ENCODE peak calls at places on chromosome 11, in five cellular contexts. M, A, I, G and H are unnamed samples.

GRCh38 chr11:2194877-2195755 is 23.5 kb upstream of the TH start:
- DNase-seq in M (peak), A (peak), I (peak), G (peak), H (peak)

GRCh38 chr11:1557904-1558831 is 13.9 kb downstream of the DUSP8 start:
- DNase-seq in M (no peak), A (no peak), I (peak), G (no peak), H (no peak)

GRCh38 chr11:109140857-109141515 is 281.0 kb upstream of the C11orf87 start:
- DNase-seq in M (no peak), A (no peak), I (no peak), G (no peak), H (no peak)

GRCh38 chr11:103894034-103894433 is 142.4 kb upstream of the DDI1 start:
- DNase-seq in M (no peak), A (no peak), I (no peak), G (no peak), H (no peak)

GRCh38 chr11:35138949-35139881 is at the start of gene CD44:
- DNase-seq in M (peak), A (no peak), I (peak), G (peak), H (peak)

GRCh38 chr11:101706541-101706940 is 122.7 kb upstream of the TRPC6 start:
- DNase-seq in M (no peak), A (no peak), I (peak), G (no peak), H (no peak)

GRCh38 chr11:79461144-79461543 is 20.3 kb upstream of the TENM4 start:
- DNase-seq in M (no peak), A (peak), I (peak), G (no peak), H (no peak)

GRCh38 chr11:107721207-107721606 is 9.4 kb upstream of the SLN start:
- DNase-seq in M (no peak), A (no peak), I (no peak), G (no peak), H (no peak)

GRCh38 chr11:94184861-94185260 is 56.2 kb downstream of the PANX1 start:
- DNase-seq in M (no peak), A (no peak), I (no peak), G (no peak), H (no peak)